ENCODE peak calls at places on chromosomes 5 and 9, in five cellular contexts. A, Q, L, W and F are unnamed samples.

GRCh38 chr9:693460-694390 is 147.8 kb upstream of the DMRT1 start:
- DNase-seq in A (no peak), Q (peak), L (no peak), W (peak), F (peak)

GRCh38 chr9:132864277-132864676 is 13.8 kb downstream of the AK8 start:
- DNase-seq in A (peak), Q (no peak), L (no peak), W (no peak), F (no peak)

GRCh38 chr5:124960266-124960665 is 213.8 kb upstream of the ZNF608 start:
- DNase-seq in A (no peak), Q (no peak), L (no peak), W (no peak), F (no peak)

GRCh38 chr9:115913666-115914065 is 239.9 kb upstream of the PAPPA start:
- DNase-seq in A (no peak), Q (peak), L (no peak), W (peak), F (peak)

GRCh38 chr5:963673-964531 is 44.7 kb upstream of the NKD2 start:
- DNase-seq in A (no peak), Q (peak), L (no peak), W (peak), F (peak)

GRCh38 chr5:80282054-80282453 is 26.2 kb upstream of the SERINC5 start:
- DNase-seq in A (no peak), Q (no peak), L (no peak), W (no peak), F (no peak)

GRCh38 chr5:121378559-121379359 is 472.9 kb upstream of the FTMT start:
- DNase-seq in A (peak), Q (no peak), L (peak), W (no peak), F (no peak)

GRCh38 chr5:78889759-78890158 is 95.4 kb downstream of the ARSB start:
- DNase-seq in A (no peak), Q (peak), L (no peak), W (peak), F (peak)

GRCh38 chr9:16704096-16704488 is 166.4 kb downstream of the BNC2 start:
- DNase-seq in A (no peak), Q (no peak), L (no peak), W (no peak), F (no peak)

GRCh38 chr5:96726802-96727201 is 64.6 kb downstream of the CAST start:
- DNase-seq in A (no peak), Q (no peak), L (no peak), W (no peak), F (no peak)

GRCh38 chr5:96725257-96725656 is 63.1 kb downstream of the CAST start:
- DNase-seq in A (no peak), Q (no peak), L (no peak), W (no peak), F (no peak)

GRCh38 chr5:96733771-96734498 is 71.8 kb downstream of the CAST start:
- DNase-seq in A (no peak), Q (peak), L (no peak), W (no peak), F (no peak)

GRCh38 chr5:96734871-96735325 is 72.7 kb downstream of the CAST start:
- DNase-seq in A (no peak), Q (peak), L (no peak), W (peak), F (no peak)

GRCh38 chr5:96729156-96729555 is 67.0 kb downstream of the CAST start:
- DNase-seq in A (no peak), Q (no peak), L (no peak), W (no peak), F (no peak)
- TF ChIP-seq CTCF in A (no peak), Q (peak), L (no peak), W (peak), F (peak)

GRCh38 chr5:154201108-154201769 is 10.7 kb downstream of the GALNT10 start:
- DNase-seq in A (no peak), Q (no peak), L (no peak), W (no peak), F (no peak)

GRCh38 chr5:154199671-154200220 is 9.2 kb downstream of the GALNT10 start:
- DNase-seq in A (no peak), Q (no peak), L (no peak), W (no peak), F (no peak)

GRCh38 chr5:154205441-154206117 is 15.0 kb downstream of the GALNT10 start:
- DNase-seq in A (no peak), Q (peak), L (no peak), W (no peak), F (no peak)

GRCh38 chr5:154203798-154204578 is 13.5 kb downstream of the GALNT10 start:
- DNase-seq in A (no peak), Q (no peak), L (no peak), W (no peak), F (no peak)

GRCh38 chr5:154202379-154203260 is 12.1 kb downstream of the GALNT10 start:
- DNase-seq in A (no peak), Q (no peak), L (no peak), W (no peak), F (no peak)
- H3K4me3 ChIP-seq in A (no peak), Q (no peak), L (no peak), W (no peak), F (no peak)

DNA sequence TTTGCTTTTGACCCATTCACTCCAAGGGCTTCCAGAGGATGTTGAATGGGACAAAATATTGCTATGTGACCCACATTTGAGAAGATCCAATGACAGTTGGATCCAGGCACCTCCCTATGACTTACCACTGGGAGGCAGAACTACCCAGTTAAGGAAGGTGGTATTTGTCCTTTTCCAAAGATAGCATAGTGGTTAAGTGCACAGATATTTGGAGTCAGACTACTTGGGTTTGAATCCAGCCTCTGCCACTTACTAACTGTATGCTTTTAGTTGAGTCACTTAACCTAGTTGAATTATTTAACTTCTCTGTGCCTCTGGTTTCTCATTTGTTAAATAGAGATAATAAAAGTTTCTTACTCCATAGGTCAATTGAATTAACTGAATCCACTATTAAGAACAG is 74.5 kb upstream of the PALM2AKAP2 start:
- DNase-seq in A (no peak), Q (peak), L (no peak), W (peak), F (peak)
- TF ChIP-seq CTCF in A (no peak), Q (no peak), L (no peak), W (peak), F (peak)

GRCh38 chr9:134231330-134231745 is 67.0 kb upstream of the RNU6ATAC start:
- DNase-seq in A (peak), Q (no peak), L (peak), W (no peak), F (peak)

GRCh38 chr9:134231767-134232166 is 67.4 kb upstream of the RNU6ATAC start:
- DNase-seq in A (peak), Q (no peak), L (peak), W (no peak), F (no peak)

GRCh38 chr9:134229466-134230091 is 65.2 kb upstream of the RNU6ATAC start:
- DNase-seq in A (peak), Q (no peak), L (peak), W (no peak), F (no peak)

GRCh38 chr9:134230092-134230941 is 66.0 kb upstream of the RNU6ATAC start:
- DNase-seq in A (peak), Q (no peak), L (peak), W (no peak), F (no peak)

DNA sequence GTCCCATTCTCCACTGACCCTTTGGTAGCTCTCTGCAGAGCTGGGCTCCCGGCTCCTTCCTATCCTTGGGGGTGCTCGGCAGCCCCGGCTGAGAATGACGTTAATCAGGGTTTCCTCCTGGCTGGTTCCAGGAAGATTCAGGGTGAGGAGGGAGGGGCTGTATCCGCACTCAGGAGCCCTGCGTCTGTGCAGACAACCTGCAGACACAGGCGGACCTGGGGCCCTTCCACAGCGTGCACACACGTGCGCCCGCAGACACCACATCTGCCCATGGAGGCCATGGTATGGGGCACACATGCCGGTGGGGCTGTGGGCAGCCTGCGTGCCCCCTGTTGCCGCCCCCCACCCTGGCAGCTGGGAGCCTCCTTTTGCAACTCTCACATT is 66.6 kb upstream of the RNU6ATAC start:
- DNase-seq in A (peak), Q (no peak), L (peak), W (no peak), F (peak)
- H3K4me3 ChIP-seq in A (no peak), Q (no peak), L (no peak), W (no peak), F (no peak)